ENCODE peak calls at places on chromosome 1, in four cellular contexts. D, U, R and O are unnamed samples.

GRCh38 chr1:36533897-36534296 is 51.2 kb upstream of the CSF3R start:
- DNase-seq in D (no peak), U (no peak), R (no peak), O (no peak)

GRCh38 chr1:43509007-43509739 is 21.5 kb upstream of the PTPRF start:
- DNase-seq in D (no peak), U (no peak), R (no peak), O (no peak)

GRCh38 chr1:225361176-225361575 is 66.7 kb downstream of the LBR start:
- DNase-seq in D (no peak), U (no peak), R (no peak), O (no peak)

GRCh38 chr1:116765962-116766361 is 11.7 kb downstream of the CD2 start:
- DNase-seq in D (no peak), U (no peak), R (no peak), O (no peak)

GRCh38 chr1:154445040-154445472 is 39.9 kb downstream of the IL6R start:
- DNase-seq in D (no peak), U (peak; percentile 59), R (no peak), O (no peak)

GRCh38 chr1:161402446-161402845 is 34.8 kb upstream of the CFAP126 start:
- DNase-seq in D (no peak), U (no peak), R (no peak), O (no peak)

GRCh38 chr1:235101558-235102258 is 26.9 kb downstream of the TOMM20 start:
- DNase-seq in D (no peak), U (no peak), R (no peak), O (no peak)

GRCh38 chr1:109500886-109501285 is 7.0 kb downstream of the CYB561D1 start:
- DNase-seq in D (no peak), U (no peak), R (no peak), O (no peak)

GRCh38 chr1:41286486-41286885 is 44.4 kb upstream of the SCMH1 start:
- DNase-seq in D (peak; percentile 27), U (no peak), R (peak; percentile 39), O (peak; percentile 56)

GRCh38 chr1:25534389-25534788 is 9.0 kb upstream of the LDLRAP1 start:
- DNase-seq in D (no peak), U (no peak), R (no peak), O (no peak)

GRCh38 chr1:167197692-167198091 is 23.0 kb upstream of the POU2F1 start:
- DNase-seq in D (no peak), U (no peak), R (no peak), O (no peak)

GRCh38 chr1:3433076-3433475 is 21.4 kb upstream of the ARHGEF16 start:
- DNase-seq in D (no peak), U (no peak), R (no peak), O (no peak)
- TF ChIP-seq USF2 in D (no peak), U (no peak), R (no peak), O (no peak)

GRCh38 chr1:4561213-4561612 is 93.2 kb upstream of the AJAP1 start:
- DNase-seq in D (no peak), U (no peak), R (no peak), O (no peak)
- TF ChIP-seq GABPA in D (no peak), U (no peak), R (no peak), O (no peak)

DNA sequence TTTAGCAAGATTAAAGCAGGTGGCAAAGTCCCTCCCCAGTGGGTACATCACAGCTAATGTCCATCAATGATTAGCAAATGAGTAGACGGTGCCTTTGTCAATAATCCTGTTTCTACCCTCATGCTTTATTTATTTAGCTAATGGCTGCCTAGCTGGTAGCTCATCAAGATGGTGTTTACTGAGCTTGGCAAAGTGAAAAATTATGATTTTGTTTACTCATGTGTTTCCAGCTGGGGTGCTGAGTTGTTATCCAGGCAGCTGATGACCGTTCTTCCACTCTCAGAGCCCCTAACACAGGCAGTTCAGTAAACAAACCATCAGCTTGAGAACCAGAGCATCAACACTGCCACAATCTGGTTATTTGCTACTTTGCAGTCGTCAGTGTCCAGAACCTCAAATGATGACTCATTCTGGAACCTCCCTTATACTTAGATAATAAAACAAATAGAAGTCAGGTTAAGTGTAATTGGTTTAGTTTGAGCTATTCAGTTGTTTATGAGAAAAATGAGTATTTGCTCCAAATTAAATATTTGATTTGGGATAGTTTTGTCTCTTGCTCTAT is 163.9 kb downstream of the ST6GALNAC5 start:
- DNase-seq in D (no peak), U (no peak), R (no peak), O (no peak)
- TF ChIP-seq USF2 in D (no peak), U (no peak), R (no peak), O (no peak)

DNA sequence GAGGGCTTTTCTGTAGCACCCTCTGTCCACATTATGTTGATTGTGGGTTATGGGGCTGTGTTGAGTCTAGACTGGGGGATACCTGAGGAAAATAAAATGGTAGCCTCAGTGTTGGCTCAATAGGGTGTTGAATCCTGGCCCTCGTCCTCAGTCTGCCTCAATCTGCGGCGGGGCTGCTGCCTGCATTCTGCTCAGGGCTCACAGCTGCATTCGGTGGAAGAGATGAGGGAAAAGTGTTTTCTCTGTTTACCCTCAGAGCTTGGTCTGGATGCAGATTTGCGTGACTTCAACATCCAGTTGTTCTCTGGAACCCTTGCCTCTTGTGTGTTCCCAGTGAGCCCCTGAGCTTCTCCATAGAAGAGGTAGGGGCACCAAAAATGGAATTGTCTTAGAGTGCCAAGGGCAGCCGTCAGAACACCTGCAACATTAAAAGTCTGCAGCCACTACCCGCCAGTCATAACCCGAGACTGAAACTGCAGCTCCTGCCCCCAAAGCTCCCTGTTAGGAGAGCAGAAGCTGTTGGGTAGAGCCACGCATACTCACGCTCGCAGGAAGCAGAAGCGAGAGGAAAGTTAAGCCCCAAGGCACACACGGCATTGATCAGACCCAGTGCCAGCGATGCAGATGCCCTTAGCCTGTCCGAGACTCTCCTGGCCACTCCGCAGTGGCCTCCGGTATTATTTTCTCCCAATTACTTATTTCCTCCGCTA is 215.3 kb upstream of the C1orf174 start:
- DNase-seq in D (no peak), U (no peak), R (no peak), O (no peak)
- TF ChIP-seq GABPA in D (no peak), U (no peak), R (no peak), O (no peak)

DNA sequence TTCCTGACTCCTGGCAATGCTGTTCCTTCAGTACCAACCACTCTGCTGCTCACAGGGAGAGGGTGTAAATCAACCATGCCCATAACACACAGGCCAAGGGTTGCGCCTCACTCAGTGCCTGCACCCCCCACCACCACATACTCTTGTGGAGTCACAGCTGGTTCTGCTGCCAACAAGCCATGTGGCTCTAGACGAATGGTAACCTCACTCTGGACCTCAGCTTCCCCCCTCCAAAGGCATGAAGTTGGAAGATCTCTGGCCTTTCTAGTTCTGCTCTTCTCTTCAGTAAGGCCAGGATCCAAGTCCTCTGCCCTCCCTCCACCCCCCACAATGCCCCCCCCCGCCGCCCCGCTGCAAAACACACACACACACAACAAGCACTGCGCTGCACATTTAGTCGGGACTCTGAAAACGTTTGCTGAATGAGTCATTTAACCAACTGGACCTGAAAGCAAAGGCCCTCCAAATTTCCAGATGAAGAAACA is 1.7 kb upstream of the GLIS1 start:
- DNase-seq in D (no peak), U (no peak), R (no peak), O (no peak)
- TF ChIP-seq USF2 in D (no peak), U (no peak), R (no peak), O (no peak)

DNA sequence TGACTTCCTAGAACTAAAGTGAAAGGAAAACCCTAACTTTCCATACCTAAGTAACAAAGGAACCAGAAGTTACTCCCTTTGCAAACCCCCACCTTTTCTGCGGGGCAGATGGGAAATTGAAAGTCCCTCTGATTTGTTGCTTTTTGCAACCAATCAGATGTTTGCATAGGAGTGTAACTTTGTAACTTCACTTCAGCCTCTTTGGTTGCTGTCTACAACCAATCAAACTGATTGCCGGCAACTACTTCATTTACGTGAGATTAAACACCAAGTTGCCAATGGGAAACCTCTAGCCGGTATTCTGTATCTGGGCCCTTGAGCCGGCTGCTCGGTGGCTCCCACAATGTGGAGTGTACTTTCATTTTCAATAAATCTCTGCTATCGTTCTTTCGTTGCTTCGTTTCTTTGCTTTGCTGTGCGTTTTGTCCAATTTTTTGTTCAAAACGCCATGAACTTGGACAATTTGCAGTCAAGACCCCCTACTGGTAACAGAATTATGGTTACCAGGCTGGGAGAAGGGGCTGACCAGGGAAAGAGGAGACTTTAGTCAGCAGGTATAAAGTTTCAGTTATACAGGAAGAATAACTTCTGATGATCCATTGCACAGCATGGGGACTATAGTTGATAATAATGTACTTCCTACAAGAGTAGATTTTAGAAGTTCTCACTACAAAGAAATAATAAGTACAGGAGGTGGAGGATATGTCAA is 69.2 kb upstream of the RGS2 start:
- DNase-seq in D (no peak), U (no peak), R (no peak), O (no peak)
- TF ChIP-seq GABPA in D (no peak), U (no peak), R (no peak), O (no peak)

DNA sequence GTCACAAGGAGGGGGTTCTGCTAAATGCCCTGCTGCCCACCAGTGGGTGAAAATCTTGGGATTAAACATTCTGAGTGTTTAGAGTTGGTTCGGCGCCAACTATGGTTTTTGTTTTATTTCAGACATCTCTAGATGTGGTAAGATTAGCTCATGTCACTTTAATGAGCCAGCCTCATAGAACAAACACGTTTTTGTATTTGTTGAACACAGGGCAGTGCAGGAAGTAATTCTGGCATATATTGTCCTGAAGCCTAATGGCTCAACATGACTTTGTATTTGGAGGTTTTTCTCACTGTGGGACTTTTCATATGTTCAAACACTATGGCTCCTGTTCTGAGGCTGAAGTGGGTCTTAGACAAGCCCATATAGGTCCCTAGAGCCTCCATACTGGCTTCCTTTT is 107.8 kb downstream of the NGF start:
- DNase-seq in D (no peak), U (no peak), R (no peak), O (no peak)
- TF ChIP-seq USF2 in D (no peak), U (no peak), R (no peak), O (no peak)

DNA sequence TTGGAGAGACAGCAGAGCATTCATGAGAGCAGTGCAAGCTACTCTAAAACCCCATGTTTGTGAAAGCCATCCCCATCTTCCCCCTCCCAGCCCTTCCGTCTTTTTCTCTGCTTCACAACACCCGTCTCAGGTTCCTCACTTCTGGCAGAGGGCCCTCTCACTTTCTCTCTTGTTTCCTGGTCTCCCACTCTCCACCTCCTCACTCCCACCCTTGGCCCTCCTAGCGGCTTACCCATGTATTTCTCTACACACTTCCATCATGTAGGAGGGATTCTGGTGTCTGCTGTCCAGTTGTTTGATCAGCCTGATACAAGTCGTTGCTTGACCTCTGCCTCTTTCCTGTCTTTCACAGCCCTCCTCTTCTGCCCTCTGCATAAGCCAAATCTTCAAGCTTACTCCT is 92.8 kb downstream of the LRRC8C start:
- DNase-seq in D (no peak), U (no peak), R (no peak), O (no peak)
- TF ChIP-seq GABPA in D (no peak), U (no peak), R (no peak), O (no peak)